ENCODE peak calls at places on chromosome 9, in six cellular contexts. One of them, this sample, is unnamed.

GRCh38 chr9:89874351-89875321 is 269.8 kb downstream of the GADD45G start:
- DNase-seq in neuronal stem cell: no peak
- DNase-seq in H9: peak; percentile 21
- DNase-seq in H1: no peak
- DNase-seq in IMR-90: no peak
- DNase-seq in mesenchymal stem cell: peak; percentile 50
- DNase-seq in this sample: no peak

GRCh38 chr9:88605500-88606172 is 70.7 kb downstream of the NXNL2 start:
- DNase-seq in neuronal stem cell: no peak
- DNase-seq in H1: no peak
- DNase-seq in IMR-90: peak; percentile 54
- DNase-seq in mesenchymal stem cell: peak; percentile 74
- DNase-seq in H9: no peak
- DNase-seq in this sample: no peak

GRCh38 chr9:93674580-93675335 is 98.4 kb downstream of the PHF2 start:
- DNase-seq in mesenchymal stem cell: no peak
- DNase-seq in neuronal stem cell: no peak
- DNase-seq in IMR-90: no peak
- DNase-seq in H1: no peak
- DNase-seq in H9: peak; percentile 17
- DNase-seq in this sample: no peak

GRCh38 chr9:18542837-18543405 is 69.0 kb downstream of the ADAMTSL1 start:
- DNase-seq in neuronal stem cell: no peak
- DNase-seq in IMR-90: peak; percentile 51
- DNase-seq in H1: no peak
- DNase-seq in H9: no peak
- DNase-seq in mesenchymal stem cell: peak; percentile 6
- DNase-seq in this sample: no peak

GRCh38 chr9:95494416-95495371 is 22.1 kb downstream of the PTCH1 start:
- DNase-seq in mesenchymal stem cell: peak; percentile 61
- DNase-seq in neuronal stem cell: no peak
- DNase-seq in H1: no peak
- DNase-seq in IMR-90: no peak
- DNase-seq in H9: peak; percentile 88
- DNase-seq in this sample: peak; percentile 90

GRCh38 chr9:88966894-88967676 is 24.2 kb upstream of the S1PR3 start:
- DNase-seq in H1: no peak
- DNase-seq in mesenchymal stem cell: no peak
- DNase-seq in neuronal stem cell: no peak
- DNase-seq in IMR-90: no peak
- DNase-seq in H9: no peak
- DNase-seq in this sample: no peak

GRCh38 chr9:121878208-121878835 is 214.8 kb downstream of the TTLL11 start:
- DNase-seq in neuronal stem cell: no peak
- DNase-seq in IMR-90: no peak
- DNase-seq in H1: no peak
- DNase-seq in mesenchymal stem cell: no peak
- DNase-seq in H9: no peak
- DNase-seq in this sample: no peak

GRCh38 chr9:38380872-38381534 is 11.5 kb upstream of the ALDH1B1 start:
- DNase-seq in H1: peak; percentile 29
- DNase-seq in mesenchymal stem cell: no peak
- DNase-seq in neuronal stem cell: peak; percentile 32
- DNase-seq in H9: no peak
- DNase-seq in IMR-90: no peak
- DNase-seq in this sample: no peak

GRCh38 chr9:127980056-127980705 is 608 bp downstream of the EEIG1 start:
- DNase-seq in H1: no peak
- DNase-seq in H9: no peak
- DNase-seq in mesenchymal stem cell: no peak
- DNase-seq in neuronal stem cell: peak; percentile 32
- DNase-seq in IMR-90: no peak
- DNase-seq in this sample: peak; percentile 55

GRCh38 chr9:109500421-109500974 is 2.4 kb upstream of the PTPN3 start:
- DNase-seq in H1: no peak
- DNase-seq in H9: no peak
- DNase-seq in mesenchymal stem cell: no peak
- DNase-seq in neuronal stem cell: no peak
- DNase-seq in IMR-90: no peak
- DNase-seq in this sample: peak; percentile 73

GRCh38 chr9:78371981-78372380 is 75.1 kb downstream of the PSAT1 start:
- DNase-seq in IMR-90: no peak
- DNase-seq in neuronal stem cell: no peak
- DNase-seq in H9: no peak
- DNase-seq in H1: no peak
- DNase-seq in mesenchymal stem cell: no peak
- DNase-seq in this sample: no peak

GRCh38 chr9:127493592-127494303 is 42.4 kb downstream of the LRSAM1 start:
- DNase-seq in H1: no peak
- DNase-seq in H9: no peak
- DNase-seq in mesenchymal stem cell: no peak
- DNase-seq in IMR-90: no peak
- DNase-seq in neuronal stem cell: no peak
- DNase-seq in this sample: no peak

GRCh38 chr9:98935064-98935463 is 8.6 kb upstream of the COL15A1 start:
- DNase-seq in mesenchymal stem cell: no peak
- DNase-seq in IMR-90: no peak
- DNase-seq in neuronal stem cell: no peak
- DNase-seq in H9: no peak
- DNase-seq in H1: no peak
- DNase-seq in this sample: peak; percentile 96

GRCh38 chr9:83701769-83702168 is 6.0 kb downstream of the UBQLN1 start:
- DNase-seq in neuronal stem cell: no peak
- DNase-seq in H1: no peak
- DNase-seq in mesenchymal stem cell: peak; percentile 22
- DNase-seq in IMR-90: peak; percentile 54
- DNase-seq in H9: no peak
- DNase-seq in this sample: no peak

GRCh38 chr9:83698976-83699585 is 8.7 kb downstream of the UBQLN1 start:
- DNase-seq in IMR-90: no peak
- DNase-seq in H9: no peak
- DNase-seq in neuronal stem cell: no peak
- DNase-seq in mesenchymal stem cell: no peak
- DNase-seq in H1: no peak
- DNase-seq in this sample: no peak

GRCh38 chr9:83701286-83701685 is 6.5 kb downstream of the UBQLN1 start:
- DNase-seq in mesenchymal stem cell: no peak
- DNase-seq in IMR-90: no peak
- DNase-seq in H1: no peak
- DNase-seq in H9: no peak
- DNase-seq in neuronal stem cell: no peak
- DNase-seq in this sample: no peak

DNA sequence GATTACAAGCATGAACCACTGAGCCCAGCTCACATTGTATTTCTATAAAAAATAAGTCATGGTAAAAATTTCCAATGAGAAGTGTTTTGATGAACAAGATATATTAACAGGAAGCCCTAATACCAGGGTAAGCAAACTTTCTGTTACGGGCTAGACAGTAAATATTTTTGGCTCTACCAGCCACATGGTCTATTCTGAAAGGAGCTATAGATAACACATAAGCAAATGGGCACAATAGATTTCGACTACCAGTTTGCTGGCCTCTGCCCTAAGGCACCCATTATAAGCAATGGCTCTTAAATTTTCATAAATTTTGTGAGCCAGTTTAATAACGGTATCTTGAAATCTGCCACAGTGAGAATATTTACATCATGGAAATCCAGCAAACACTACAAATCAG is 8.1 kb downstream of the UBQLN1 start:
- DNase-seq in H9: no peak
- DNase-seq in IMR-90: no peak
- DNase-seq in mesenchymal stem cell: no peak
- DNase-seq in H1: no peak
- DNase-seq in neuronal stem cell: no peak
- DNase-seq in this sample: no peak
- H3K4me2 ChIP-seq in H9: no peak overlapping the region
- H3K4me2 ChIP-seq in IMR-90: no peak overlapping the region
- H3K4me2 ChIP-seq in mesenchymal stem cell: no peak overlapping the region
- H3K4me2 ChIP-seq in H1: no peak overlapping the region
- H3K4me2 ChIP-seq in neuronal stem cell: no peak overlapping the region
- H3K4me2 ChIP-seq in this sample: no peak overlapping the region

GRCh38 chr9:133490201-133490681 is 11.3 kb upstream of the SLC2A6 start:
- DNase-seq in mesenchymal stem cell: no peak
- DNase-seq in IMR-90: no peak
- DNase-seq in neuronal stem cell: no peak
- DNase-seq in H9: no peak
- DNase-seq in H1: no peak
- DNase-seq in this sample: no peak
- H4K91ac ChIP-seq in mesenchymal stem cell: no peak overlapping the region
- H4K91ac ChIP-seq in IMR-90: no peak overlapping the region
- H4K91ac ChIP-seq in neuronal stem cell: no peak overlapping the region
- H4K91ac ChIP-seq in H9: no peak overlapping the region
- H4K91ac ChIP-seq in H1: no peak overlapping the region
- H4K91ac ChIP-seq in this sample: no peak overlapping the region

GRCh38 chr9:124261787-124262595 is 4.2 kb downstream of the NEK6 start:
- DNase-seq in H1: no peak
- DNase-seq in IMR-90: no peak
- DNase-seq in mesenchymal stem cell: peak; percentile 45
- DNase-seq in H9: no peak
- DNase-seq in neuronal stem cell: no peak
- DNase-seq in this sample: no peak

GRCh38 chr9:124262596-124263045 is 4.9 kb downstream of the NEK6 start:
- DNase-seq in mesenchymal stem cell: peak; percentile 43
- DNase-seq in H9: no peak
- DNase-seq in IMR-90: peak; percentile 67
- DNase-seq in H1: peak; percentile 31
- DNase-seq in neuronal stem cell: peak; percentile 77
- DNase-seq in this sample: no peak

GRCh38 chr9:124258765-124259272 is 1.1 kb downstream of the NEK6 start:
- DNase-seq in mesenchymal stem cell: peak; percentile 65
- DNase-seq in H9: peak; percentile 55
- DNase-seq in neuronal stem cell: no peak
- DNase-seq in H1: no peak
- DNase-seq in IMR-90: no peak
- DNase-seq in this sample: no peak

GRCh38 chr9:124259273-124260078 is 1.7 kb downstream of the NEK6 start:
- DNase-seq in H1: no peak
- DNase-seq in mesenchymal stem cell: peak; percentile 92
- DNase-seq in neuronal stem cell: no peak
- DNase-seq in H9: no peak
- DNase-seq in IMR-90: peak; percentile 91
- DNase-seq in this sample: no peak

DNA sequence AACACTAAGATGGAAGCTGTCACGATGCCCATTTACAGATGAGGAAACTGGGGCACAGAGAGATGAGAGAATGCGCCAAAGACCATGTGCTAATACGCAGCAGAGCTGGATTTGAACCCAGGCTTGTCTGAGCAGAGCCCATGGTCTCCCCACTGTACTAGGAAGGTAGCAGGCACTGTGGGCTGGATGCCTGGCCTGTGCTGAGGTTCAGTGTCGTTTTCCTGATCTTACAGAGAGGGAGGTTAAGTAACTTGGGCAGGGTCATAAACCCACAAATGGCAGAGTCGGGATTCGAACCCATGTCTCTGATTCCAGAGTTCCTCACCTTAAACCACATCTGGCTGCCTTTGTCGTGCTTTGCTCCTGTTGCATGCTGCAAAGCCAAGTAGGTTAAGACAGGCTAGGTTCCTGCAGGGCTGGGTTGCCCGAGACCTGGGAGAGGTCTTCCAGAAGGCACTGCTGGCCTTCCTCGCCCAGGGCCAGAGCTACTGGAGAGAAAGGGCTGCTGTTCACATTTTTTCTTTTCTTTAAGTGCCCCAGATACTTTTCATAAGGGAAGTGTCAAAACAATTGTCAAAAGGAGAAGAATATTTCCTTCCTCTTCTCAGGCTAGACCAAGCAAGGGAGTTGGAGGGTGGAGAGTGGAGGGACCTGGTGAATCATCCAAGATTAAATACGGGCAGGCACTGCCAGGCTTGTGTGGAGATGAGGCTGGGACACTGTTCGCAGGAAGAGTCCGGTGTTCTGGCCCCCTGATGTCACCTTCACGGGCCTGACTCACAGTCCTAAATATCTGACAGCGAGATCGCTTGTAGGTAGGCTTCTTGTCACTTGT is 3.2 kb downstream of the NEK6 start:
- DNase-seq in H9: no peak
- DNase-seq in IMR-90: peak; percentile 69
- DNase-seq in H1: no peak
- DNase-seq in mesenchymal stem cell: peak; percentile 89
- DNase-seq in neuronal stem cell: no peak
- DNase-seq in this sample: peak; percentile 87
- H3K4me2 ChIP-seq in H9: no peak overlapping the region
- H3K4me2 ChIP-seq in IMR-90: peak overlapping the region; percentile 54
- H3K4me2 ChIP-seq in H1: no peak overlapping the region
- H3K4me2 ChIP-seq in mesenchymal stem cell: peak overlapping the region; percentile 80
- H3K4me2 ChIP-seq in neuronal stem cell: no peak overlapping the region
- H3K4me2 ChIP-seq in this sample: no peak overlapping the region

GRCh38 chr9:77018058-77019009 is 1.1 kb upstream of the FOXB2 start:
- DNase-seq in IMR-90: no peak
- DNase-seq in H9: peak; percentile 79
- DNase-seq in H1: no peak
- DNase-seq in neuronal stem cell: peak; percentile 54
- DNase-seq in mesenchymal stem cell: no peak
- DNase-seq in this sample: no peak
- H4K91ac ChIP-seq in IMR-90: no peak overlapping the region
- H4K91ac ChIP-seq in H9: no peak overlapping the region
- H4K91ac ChIP-seq in H1: no peak overlapping the region
- H4K91ac ChIP-seq in neuronal stem cell: no peak overlapping the region
- H4K91ac ChIP-seq in mesenchymal stem cell: no peak overlapping the region
- H4K91ac ChIP-seq in this sample: no peak overlapping the region

GRCh38 chr9:136690841-136691261 is 3.6 kb upstream of the AGPAT2 start:
- DNase-seq in mesenchymal stem cell: no peak
- DNase-seq in H1: no peak
- DNase-seq in neuronal stem cell: no peak
- DNase-seq in H9: no peak
- DNase-seq in IMR-90: no peak
- DNase-seq in this sample: no peak
- H3K4me2 ChIP-seq in mesenchymal stem cell: no peak overlapping the region
- H3K4me2 ChIP-seq in H1: no peak overlapping the region
- H3K4me2 ChIP-seq in neuronal stem cell: no peak overlapping the region
- H3K4me2 ChIP-seq in H9: no peak overlapping the region
- H3K4me2 ChIP-seq in IMR-90: no peak overlapping the region
- H3K4me2 ChIP-seq in this sample: no peak overlapping the region

GRCh38 chr9:4959028-4959427 is 26.0 kb upstream of the JAK2 start:
- DNase-seq in IMR-90: no peak
- DNase-seq in mesenchymal stem cell: no peak
- DNase-seq in H1: no peak
- DNase-seq in neuronal stem cell: no peak
- DNase-seq in H9: no peak
- DNase-seq in this sample: no peak

GRCh38 chr9:4964540-4964939 is 20.5 kb upstream of the JAK2 start:
- DNase-seq in H1: no peak
- DNase-seq in neuronal stem cell: peak; percentile 30
- DNase-seq in mesenchymal stem cell: no peak
- DNase-seq in H9: no peak
- DNase-seq in IMR-90: no peak
- DNase-seq in this sample: no peak

GRCh38 chr9:4967521-4967920 is 17.6 kb upstream of the JAK2 start:
- DNase-seq in H9: no peak
- DNase-seq in H1: no peak
- DNase-seq in neuronal stem cell: no peak
- DNase-seq in IMR-90: no peak
- DNase-seq in mesenchymal stem cell: no peak
- DNase-seq in this sample: no peak

GRCh38 chr9:4965174-4965821 is 19.8 kb upstream of the JAK2 start:
- DNase-seq in mesenchymal stem cell: no peak
- DNase-seq in H9: no peak
- DNase-seq in IMR-90: no peak
- DNase-seq in H1: no peak
- DNase-seq in neuronal stem cell: no peak
- DNase-seq in this sample: no peak

GRCh38 chr9:4962085-4962484 is 23.0 kb upstream of the JAK2 start:
- DNase-seq in neuronal stem cell: no peak
- DNase-seq in mesenchymal stem cell: no peak
- DNase-seq in H1: no peak
- DNase-seq in IMR-90: no peak
- DNase-seq in H9: no peak
- DNase-seq in this sample: no peak
- H4K91ac ChIP-seq in neuronal stem cell: no peak overlapping the region
- H4K91ac ChIP-seq in mesenchymal stem cell: no peak overlapping the region
- H4K91ac ChIP-seq in H1: no peak overlapping the region
- H4K91ac ChIP-seq in IMR-90: no peak overlapping the region
- H4K91ac ChIP-seq in H9: no peak overlapping the region
- H4K91ac ChIP-seq in this sample: no peak overlapping the region

This sample was measured in trophoblast cell.